ENCODE peak calls at places on chromosomes 16 and 17, in six cellular contexts. E is prostate gland; F is testis; Y is IMR-90; Z is A549; Q is naive thymus-derived CD4-positive, alpha-beta T cell. S is an unnamed sample. For H3K4me1, the result is how much of the 10 kb centered on the place peaks cover.

GRCh38 chr17:21453144-21453982 is 77.2 kb downstream of the KCNJ12 start:
- DNase-seq in E (no peak), F (no peak), Y (no peak), Z (no peak), Q (no peak), S (peak)

GRCh38 chr17:2691069-2691871 is 20.3 kb downstream of the CLUH start:
- DNase-seq in E (no peak), F (peak), Y (no peak), Z (no peak), Q (no peak), S (no peak)

GRCh38 chr17:28524476-28525415 is 18.6 kb downstream of the FOXN1 start:
- DNase-seq in E (peak), F (no peak), Y (peak), Z (peak), Q (no peak), S (no peak)

GRCh38 chr17:75996665-75997590 is 3.7 kb upstream of the CDK3 start:
- DNase-seq in E (no peak), F (peak), Y (peak), Z (no peak), Q (no peak), S (no peak)

GRCh38 chr16:54199486-54200160 is 87.0 kb downstream of the IRX3 start:
- DNase-seq in E (no peak), F (no peak), Y (no peak), Z (no peak), Q (no peak), S (no peak)

GRCh38 chr17:32621612-32622312 is 135.0 kb downstream of the CDK5R1 start:
- DNase-seq in E (no peak), F (no peak), Y (no peak), Z (no peak), Q (no peak), S (no peak)

GRCh38 chr16:66874079-66874775 is 6.1 kb upstream of the PDP2 start:
- DNase-seq in E (no peak), F (peak), Y (peak), Z (no peak), Q (no peak), S (no peak)

GRCh38 chr17:81241648-81242420 is 2.7 kb downstream of the NDUFAF8 start:
- DNase-seq in E (peak), F (peak), Y (peak), Z (peak), Q (peak), S (peak)

DNA sequence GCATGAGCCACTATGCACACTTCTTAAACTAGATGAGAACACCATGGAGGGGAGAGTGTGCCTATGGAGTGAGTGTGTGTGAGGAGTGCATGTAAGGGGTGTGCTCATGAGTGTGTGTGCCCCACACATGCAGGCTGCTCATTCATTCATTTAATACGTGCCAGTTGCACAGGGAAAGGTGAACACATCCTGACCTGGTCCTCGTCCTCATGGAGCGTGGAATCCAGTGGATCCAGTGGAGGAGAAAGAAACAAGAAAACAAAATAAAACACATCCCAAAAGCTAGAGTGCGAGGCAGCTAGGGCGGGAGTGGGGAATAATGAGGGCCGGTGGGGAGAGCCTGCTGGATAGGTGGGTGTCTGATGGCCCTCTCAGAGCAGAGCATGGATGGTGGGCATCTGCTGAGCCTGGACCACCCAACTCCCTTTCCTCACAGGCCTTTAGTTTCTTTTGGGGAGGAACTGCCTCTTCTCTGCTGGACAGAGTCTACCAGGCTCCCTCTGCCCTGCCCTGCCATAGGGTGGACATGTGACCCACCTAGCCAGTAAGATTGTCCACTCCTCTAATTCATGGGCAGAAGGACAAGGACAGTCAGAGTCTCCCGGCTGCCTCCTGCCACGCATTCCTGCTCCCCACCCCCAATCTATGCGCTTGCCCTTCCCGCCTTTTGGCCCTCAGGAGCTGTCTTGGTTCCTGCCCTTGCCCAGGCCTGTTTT is 204.3 kb downstream of the RAB11FIP4 start:
- DNase-seq in E (no peak), F (no peak), Y (no peak), Z (no peak), Q (no peak), S (no peak)
- H3K27ac ChIP-seq in E (no peak), F (no peak), Y (peak), Z (peak), Q (no peak), S (peak)

DNA sequence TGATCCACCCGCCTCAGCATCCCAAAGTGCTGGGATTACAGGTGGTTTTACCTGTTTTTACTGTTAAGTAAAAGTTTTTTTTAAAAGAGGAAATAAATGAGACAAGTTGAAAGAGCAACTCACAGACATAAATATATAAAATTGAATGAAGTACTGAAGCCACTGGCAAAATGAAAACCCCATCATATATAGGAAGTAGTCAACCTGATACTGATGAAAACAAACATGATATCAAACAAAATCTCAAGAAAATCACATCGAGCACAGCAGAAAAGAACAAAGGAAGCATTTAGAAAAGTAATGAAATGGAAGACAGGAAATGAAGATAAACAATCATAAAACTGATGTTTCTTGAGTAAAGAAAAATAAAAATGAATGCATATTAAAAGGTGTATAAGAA is 31.7 kb downstream of the UBE2G1 start:
- DNase-seq in E (no peak), F (no peak), Y (no peak), Z (no peak), Q (peak), S (no peak)
- H3K4me1 ChIP-seq in E (under half), F (under half), Y (under half), Z (half or more), Q (under half), S (under half)

DNA sequence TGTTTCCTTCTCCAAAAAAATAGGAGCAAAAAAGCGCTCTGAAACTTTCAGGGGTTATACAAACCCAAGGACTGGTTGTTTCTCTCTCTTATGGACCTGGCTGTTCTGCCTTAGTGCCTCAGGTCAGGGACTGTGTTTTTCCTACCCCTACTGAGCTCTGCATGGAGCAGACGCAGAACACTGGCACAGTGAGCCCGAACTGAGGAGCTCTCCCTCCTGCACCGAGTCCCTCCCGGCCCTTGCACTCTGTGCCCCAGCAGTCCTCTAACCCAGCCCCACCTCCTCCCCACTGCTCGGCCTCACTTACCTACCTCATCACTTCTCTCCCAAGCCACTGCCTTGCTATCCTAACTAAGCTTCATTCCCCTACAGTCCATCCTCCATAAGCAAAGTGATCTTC is 13.8 kb downstream of the MEIOB start:
- DNase-seq in E (no peak), F (no peak), Y (no peak), Z (no peak), Q (no peak), S (no peak)
- H3K4me3 ChIP-seq in E (no peak), F (no peak), Y (no peak), Z (no peak), Q (no peak), S (no peak)

DNA sequence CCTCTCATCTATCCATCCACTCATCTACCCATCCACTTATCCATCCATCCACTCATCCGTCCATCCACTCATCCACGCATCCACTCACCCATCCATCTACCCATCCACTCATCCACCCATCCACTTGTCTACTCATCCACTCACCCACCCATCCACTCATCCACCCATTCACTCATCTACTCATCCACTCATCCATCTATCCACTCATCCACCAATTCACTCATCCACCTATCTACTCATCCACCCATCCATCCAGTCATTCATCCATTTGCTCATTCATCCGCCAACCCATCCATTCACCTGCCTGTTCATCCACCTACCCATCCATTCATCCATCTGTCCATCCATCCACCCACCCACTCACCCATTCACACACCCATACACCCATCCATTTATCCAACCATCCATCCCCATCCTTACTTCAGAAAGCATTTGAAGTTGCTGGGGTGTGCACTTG is 329.6 kb downstream of the SEC14L1 start:
- DNase-seq in E (no peak), F (no peak), Y (no peak), Z (no peak), Q (no peak), S (peak)
- H3K27ac ChIP-seq in E (peak), F (peak), Y (no peak), Z (no peak), Q (peak), S (no peak)

GRCh38 chr16:53064179-53064578 is 9.4 kb downstream of the CHD9 start:
- DNase-seq in E (no peak), F (no peak), Y (no peak), Z (no peak), Q (no peak), S (no peak)
- H3K4me1 ChIP-seq in E (under half), F (under half), Y (under half), Z (under half), Q (under half), S (under half)

GRCh38 chr16:49839462-49839825 is 16.5 kb downstream of the ZNF423 start:
- DNase-seq in E (no peak), F (no peak), Y (no peak), Z (no peak), Q (no peak), S (peak)

GRCh38 chr16:49838361-49838638 is 17.6 kb downstream of the ZNF423 start:
- DNase-seq in E (no peak), F (no peak), Y (no peak), Z (no peak), Q (no peak), S (no peak)

GRCh38 chr16:49836668-49837067 is 19.2 kb downstream of the ZNF423 start:
- DNase-seq in E (no peak), F (no peak), Y (no peak), Z (no peak), Q (no peak), S (no peak)

GRCh38 chr16:49837673-49838360 is 18.1 kb downstream of the ZNF423 start:
- DNase-seq in E (no peak), F (no peak), Y (no peak), Z (no peak), Q (no peak), S (peak)

DNA sequence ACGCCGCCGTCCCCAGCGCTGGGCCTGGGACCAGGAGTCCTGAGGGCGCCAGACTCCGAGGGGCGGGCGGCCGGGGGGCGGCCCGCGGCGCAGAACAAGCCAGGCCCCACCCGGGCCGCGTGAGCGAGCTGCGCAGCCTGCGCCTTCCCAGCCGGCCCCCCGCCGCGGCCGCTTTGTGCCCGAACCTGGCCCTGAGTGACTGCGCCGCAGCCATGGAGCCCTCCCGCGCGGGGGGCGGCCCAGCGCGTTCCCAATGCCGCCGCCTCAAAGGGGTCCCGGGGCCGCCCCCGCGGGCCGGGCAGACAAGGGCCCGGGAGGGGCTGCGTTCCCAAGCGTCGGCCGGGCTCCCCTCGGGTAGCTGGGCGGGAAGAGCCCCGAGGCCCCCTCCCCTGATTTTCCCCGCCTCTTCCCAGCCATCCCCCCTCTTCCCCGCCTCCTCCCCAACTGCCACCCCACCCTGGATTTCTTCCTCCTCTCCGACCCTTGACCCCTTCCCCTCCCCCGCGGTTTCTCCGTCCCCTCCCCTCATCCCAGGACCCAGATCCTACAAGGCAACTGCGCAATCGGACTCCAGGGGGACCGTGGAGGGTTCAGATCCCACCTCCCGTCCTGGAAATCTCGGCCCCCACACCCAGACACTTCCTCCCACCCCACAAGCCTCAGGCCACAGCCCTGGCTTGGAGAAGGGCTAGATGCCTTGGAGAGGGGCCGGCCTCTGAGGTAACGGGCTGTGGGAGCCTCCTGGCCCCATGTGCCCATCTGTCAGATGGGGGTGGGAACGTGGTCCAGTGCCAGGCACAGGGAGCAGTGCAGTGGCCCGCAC is 17.1 kb downstream of the ZNF423 start:
- DNase-seq in E (no peak), F (no peak), Y (no peak), Z (no peak), Q (no peak), S (peak)
- H3K4me3 ChIP-seq in E (peak), F (peak), Y (no peak), Z (no peak), Q (no peak), S (peak)

GRCh38 chr16:88761830-88762229 is 23.2 kb downstream of the PIEZO1 start:
- DNase-seq in E (peak), F (no peak), Y (no peak), Z (no peak), Q (no peak), S (no peak)
- H3K27ac ChIP-seq in E (peak), F (no peak), Y (no peak), Z (no peak), Q (no peak), S (no peak)

DNA sequence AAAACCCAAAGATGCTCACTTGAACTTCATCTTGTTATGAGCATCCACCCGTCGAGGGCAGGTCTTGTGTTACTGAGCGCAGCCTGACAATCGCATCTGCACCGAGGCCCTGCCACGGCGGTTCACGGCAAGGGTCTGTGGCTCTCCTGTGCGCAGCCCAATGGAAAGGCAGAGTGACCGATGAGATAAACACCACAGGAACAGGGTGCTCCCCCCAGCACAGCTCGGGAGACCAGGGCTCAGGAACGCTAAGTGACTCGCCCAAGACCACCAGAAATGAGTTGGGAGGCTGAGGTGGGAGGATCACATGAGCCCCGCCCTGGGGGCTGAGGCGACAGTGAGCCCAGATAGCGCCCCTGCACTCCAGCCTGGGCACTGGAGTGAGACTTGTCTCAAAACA is 134.7 kb downstream of the ANKRD11 start:
- DNase-seq in E (no peak), F (no peak), Y (no peak), Z (no peak), Q (no peak), S (no peak)
- H3K4me1 ChIP-seq in E (under half), F (under half), Y (under half), Z (half or more), Q (half or more), S (under half)

GRCh38 chr16:681746-682427 is 1.7 kb downstream of the STUB1 start:
- DNase-seq in E (no peak), F (no peak), Y (no peak), Z (no peak), Q (no peak), S (peak)

GRCh38 chr16:684067-684794 is at the start of gene JMJD8:
- DNase-seq in E (peak), F (peak), Y (peak), Z (peak), Q (peak), S (peak)

GRCh38 chr16:683396-684066 is 603 bp downstream of the JMJD8 start:
- DNase-seq in E (no peak), F (no peak), Y (no peak), Z (no peak), Q (no peak), S (no peak)

GRCh38 chr16:680967-681745 is 946 bp downstream of the STUB1 start:
- DNase-seq in E (no peak), F (peak), Y (peak), Z (no peak), Q (no peak), S (peak)

GRCh38 chr16:682493-683395 is 1.4 kb downstream of the JMJD8 start:
- DNase-seq in E (no peak), F (no peak), Y (no peak), Z (no peak), Q (no peak), S (no peak)
- H3K4me3 ChIP-seq in E (no peak), F (no peak), Y (no peak), Z (peak), Q (no peak), S (no peak)

S was measured in right cardiac atrium.